ENCODE peak calls at places on chromosomes 12 and 14, in five cellular contexts. N, G, O, U and E are unnamed samples.

GRCh38 chr12:113863455-113863845 is 102.7 kb downstream of the RBM19 start:
- DNase-seq in N (no peak), G (no peak), O (no peak), U (no peak), E (no peak)

GRCh38 chr12:632102-632696 is 31.0 kb downstream of the NINJ2 start:
- DNase-seq in N (peak), G (no peak), O (peak), U (no peak), E (no peak)

GRCh38 chr14:77579065-77579464 is 37.4 kb downstream of the SPTLC2 start:
- DNase-seq in N (no peak), G (no peak), O (no peak), U (no peak), E (no peak)

GRCh38 chr12:47360771-47361388 is 281.1 kb upstream of the AMIGO2 start:
- DNase-seq in N (no peak), G (no peak), O (no peak), U (no peak), E (no peak)

GRCh38 chr14:44339256-44339655 is 167.8 kb downstream of the FSCB start:
- DNase-seq in N (no peak), G (no peak), O (no peak), U (no peak), E (no peak)

GRCh38 chr12:99476956-99477355 is 170.6 kb upstream of the GARIN6 start:
- DNase-seq in N (no peak), G (no peak), O (no peak), U (no peak), E (no peak)

GRCh38 chr12:95169368-95169767 is 47.9 kb downstream of the FGD6 start:
- DNase-seq in N (no peak), G (no peak), O (peak), U (no peak), E (no peak)

GRCh38 chr14:33932526-33933292 is 18.2 kb downstream of the EGLN3 start:
- DNase-seq in N (no peak), G (no peak), O (no peak), U (no peak), E (no peak)

GRCh38 chr12:122990561-122990960 is 10.1 kb downstream of the ARL6IP4 start:
- DNase-seq in N (no peak), G (no peak), O (no peak), U (no peak), E (no peak)

GRCh38 chr12:38903596-38903995 is 1.8 kb downstream of the CPNE8 start:
- DNase-seq in N (no peak), G (no peak), O (no peak), U (no peak), E (no peak)

GRCh38 chr14:80233489-80233888 is 22.2 kb upstream of the DIO2 start:
- DNase-seq in N (no peak), G (no peak), O (no peak), U (no peak), E (no peak)

GRCh38 chr14:101110729-101111619 is 207.5 kb upstream of the RTL1 start:
- DNase-seq in N (no peak), G (peak), O (no peak), U (no peak), E (no peak)

GRCh38 chr14:86481105-86481504 is 951.2 kb downstream of the FLRT2 start:
- DNase-seq in N (no peak), G (no peak), O (no peak), U (no peak), E (no peak)

GRCh38 chr14:99497894-99498293 is 16.7 kb downstream of the CCNK start:
- DNase-seq in N (no peak), G (no peak), O (no peak), U (no peak), E (no peak)

GRCh38 chr12:66036317-66036716 is 94.2 kb downstream of the LLPH start:
- DNase-seq in N (no peak), G (no peak), O (peak), U (no peak), E (no peak)

GRCh38 chr12:29676676-29677075 is 107.1 kb downstream of the TMTC1 start:
- DNase-seq in N (no peak), G (no peak), O (no peak), U (no peak), E (no peak)

GRCh38 chr12:49877066-49877465 is 26.6 kb downstream of the FAIM2 start:
- DNase-seq in N (no peak), G (no peak), O (no peak), U (no peak), E (no peak)
- TF ChIP-seq SUZ12 in N (no peak), G (no peak), O (no peak), U (no peak), E (no peak)

GRCh38 chr14:26820578-26820977 is 222.7 kb upstream of the NOVA1 start:
- DNase-seq in N (no peak), G (no peak), O (no peak), U (no peak), E (no peak)
- TF ChIP-seq SUZ12 in N (no peak), G (no peak), O (no peak), U (no peak), E (no peak)

DNA sequence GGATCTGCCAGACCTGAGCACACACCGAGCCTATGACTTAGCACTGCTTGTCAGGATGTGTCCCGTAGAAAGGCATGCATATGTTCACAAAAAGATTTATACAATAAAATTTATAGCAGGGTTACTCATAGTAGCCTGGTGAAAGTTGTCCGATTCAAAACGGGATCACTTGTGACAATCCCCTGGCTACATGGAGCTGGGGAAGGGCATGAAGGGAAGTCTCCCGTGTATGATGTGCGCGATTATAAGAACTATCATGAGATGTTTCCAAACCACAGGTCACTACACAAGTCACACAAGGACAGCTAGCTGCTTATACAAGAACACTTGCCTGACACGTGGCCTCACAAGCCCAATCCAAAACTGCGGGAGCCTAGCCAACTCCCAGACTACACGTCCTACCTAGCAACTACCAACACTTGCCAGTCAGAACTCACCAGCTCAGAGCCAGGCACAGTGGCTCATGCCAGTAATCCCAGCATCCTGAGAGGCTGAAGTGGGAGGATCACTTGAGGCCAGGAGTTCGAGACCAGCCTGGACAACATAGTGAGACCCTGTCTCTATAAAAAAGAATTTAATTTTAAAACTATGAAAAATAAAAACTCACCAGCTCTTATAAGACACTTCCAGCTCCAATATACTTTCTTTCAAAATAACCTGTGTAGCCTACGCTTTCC is 7.5 kb upstream of the CDCA4 start:
- DNase-seq in N (no peak), G (no peak), O (no peak), U (no peak), E (no peak)
- TF ChIP-seq SUZ12 in N (no peak), G (no peak), O (no peak), U (no peak), E (no peak)

DNA sequence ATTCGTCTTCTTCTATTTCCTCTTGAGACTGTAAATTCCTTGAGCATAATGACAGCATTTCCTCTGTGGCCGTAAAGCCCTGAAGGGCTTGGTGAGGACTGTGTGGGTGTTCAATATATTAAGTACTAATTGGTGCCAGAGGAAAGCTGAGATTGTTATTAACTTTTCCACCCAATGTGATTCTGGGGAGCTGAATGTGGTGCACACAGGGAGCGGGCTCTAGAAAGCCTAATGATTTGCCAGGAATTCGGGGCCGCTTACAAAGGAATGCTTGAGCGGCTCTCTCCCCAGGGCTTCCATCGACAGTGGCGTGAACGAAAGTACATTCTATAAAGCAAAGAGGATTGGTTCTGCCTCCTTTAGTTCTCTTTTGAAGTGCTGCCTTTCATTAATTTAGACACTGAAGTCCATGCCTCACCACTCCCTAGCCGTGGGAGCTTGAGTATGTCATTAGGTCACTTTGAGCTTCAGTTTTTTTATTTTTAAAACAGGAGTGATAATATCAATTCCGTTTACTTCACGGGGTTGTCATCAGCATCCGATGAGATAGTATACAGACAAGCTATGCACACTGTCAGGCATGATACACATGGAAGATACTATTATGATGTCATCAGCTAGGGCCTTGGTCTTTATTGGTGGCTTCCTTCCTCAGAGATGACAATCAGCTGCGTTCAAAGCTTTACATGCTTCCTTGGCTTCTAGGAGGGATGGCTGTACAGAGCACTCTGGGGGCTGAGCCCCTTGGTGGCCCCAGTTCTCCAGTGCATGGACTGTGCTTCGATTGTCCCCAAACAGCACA is 11.0 kb upstream of the GSG1 start:
- DNase-seq in N (no peak), G (no peak), O (no peak), U (no peak), E (no peak)
- TF ChIP-seq SUZ12 in N (no peak), G (no peak), O (no peak), U (no peak), E (no peak)